ENCODE peak calls at places on chromosomes 2 and 18, in four cellular contexts. One of them, this sample, is unnamed.

GRCh38 chr18:69282371-69282770 is 118.3 kb upstream of the DOK6 start:
- DNase-seq in cardiac fibroblast: no peak
- DNase-seq in astrocyte: no peak
- DNase-seq in GM20000: no peak
- DNase-seq in this sample: no peak

GRCh38 chr2:109264595-109265328 is 135.8 kb downstream of the SH3RF3 start:
- DNase-seq in cardiac fibroblast: peak; percentile 88
- DNase-seq in astrocyte: peak; percentile 78
- DNase-seq in GM20000: no peak
- DNase-seq in this sample: no peak

GRCh38 chr2:208012449-208012848 is 12.9 kb downstream of the PLEKHM3 start:
- DNase-seq in cardiac fibroblast: no peak
- DNase-seq in astrocyte: no peak
- DNase-seq in GM20000: no peak
- DNase-seq in this sample: no peak

GRCh38 chr2:96413067-96413722 is 77.6 kb downstream of the NCAPH start:
- DNase-seq in cardiac fibroblast: peak; percentile 7
- DNase-seq in astrocyte: peak; percentile 20
- DNase-seq in GM20000: no peak
- DNase-seq in this sample: no peak

GRCh38 chr18:55351980-55352714 is 235.8 kb downstream of the TCF4 start:
- DNase-seq in cardiac fibroblast: no peak
- DNase-seq in astrocyte: peak; percentile 41
- DNase-seq in GM20000: no peak
- DNase-seq in this sample: no peak

GRCh38 chr18:52190195-52190594 is 149.8 kb upstream of the DCC start:
- DNase-seq in cardiac fibroblast: no peak
- DNase-seq in astrocyte: no peak
- DNase-seq in GM20000: no peak
- DNase-seq in this sample: no peak

GRCh38 chr2:67451086-67451832 is 54.1 kb downstream of the ETAA1 start:
- DNase-seq in cardiac fibroblast: peak; percentile 71
- DNase-seq in astrocyte: peak; percentile 82
- DNase-seq in GM20000: no peak
- DNase-seq in this sample: peak; percentile 85

GRCh38 chr2:29528891-29529520 is 392.4 kb downstream of the ALK start:
- DNase-seq in cardiac fibroblast: peak; percentile 42
- DNase-seq in astrocyte: peak; percentile 73
- DNase-seq in GM20000: no peak
- DNase-seq in this sample: peak; percentile 81

GRCh38 chr18:27378396-27379094 is 193.4 kb upstream of the CHST9 start:
- DNase-seq in cardiac fibroblast: no peak
- DNase-seq in astrocyte: peak; percentile 89
- DNase-seq in GM20000: peak; percentile 4
- DNase-seq in this sample: no peak

GRCh38 chr2:222283634-222284033 is 15.2 kb downstream of the PAX3 start:
- DNase-seq in cardiac fibroblast: no peak
- DNase-seq in astrocyte: no peak
- DNase-seq in GM20000: no peak
- DNase-seq in this sample: no peak
- TF ChIP-seq CTCF in cardiac fibroblast: no peak
- TF ChIP-seq CTCF in astrocyte: no peak
- TF ChIP-seq CTCF in GM20000: no peak
- TF ChIP-seq CTCF in this sample: no peak

GRCh38 chr18:63249781-63250180 is 69.8 kb downstream of the BCL2 start:
- DNase-seq in cardiac fibroblast: no peak
- DNase-seq in astrocyte: no peak
- DNase-seq in GM20000: no peak
- DNase-seq in this sample: no peak
- TF ChIP-seq CTCF in cardiac fibroblast: no peak
- TF ChIP-seq CTCF in astrocyte: no peak
- TF ChIP-seq CTCF in GM20000: no peak
- TF ChIP-seq CTCF in this sample: no peak

GRCh38 chr2:100228967-100229366 is 86.6 kb upstream of the AFF3 start:
- DNase-seq in cardiac fibroblast: no peak
- DNase-seq in astrocyte: no peak
- DNase-seq in GM20000: no peak
- DNase-seq in this sample: no peak
- TF ChIP-seq CTCF in cardiac fibroblast: peak; percentile 12
- TF ChIP-seq CTCF in astrocyte: peak; percentile 22
- TF ChIP-seq CTCF in GM20000: no peak
- TF ChIP-seq CTCF in this sample: peak; percentile 44

DNA sequence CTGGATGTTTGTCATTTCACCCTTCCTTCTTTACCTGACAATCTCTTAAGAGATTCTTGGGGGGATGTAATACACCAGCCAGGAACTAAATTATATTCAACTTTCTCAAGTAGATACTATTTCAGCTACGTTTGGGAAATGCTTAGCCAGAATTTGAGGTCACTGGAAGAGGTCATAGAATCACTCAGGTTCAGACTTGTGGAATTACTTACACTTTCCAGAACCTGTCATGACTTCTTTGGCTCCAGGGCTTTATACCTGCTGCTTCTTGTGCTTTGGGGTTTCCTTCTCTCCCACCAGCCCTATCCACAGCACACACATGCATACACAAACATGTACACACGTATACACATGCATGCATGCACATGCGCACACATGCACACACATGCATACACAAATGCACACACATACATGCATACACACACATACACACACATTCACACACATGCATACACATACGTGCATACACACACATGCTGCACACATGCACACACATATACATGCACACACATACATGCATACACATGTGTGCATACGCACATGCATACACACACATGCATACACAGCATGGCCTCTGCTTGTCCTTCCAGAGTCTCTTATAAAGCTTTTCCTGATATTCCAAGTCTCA is 23.5 kb upstream of the ANXA4 start:
- DNase-seq in cardiac fibroblast: no peak
- DNase-seq in astrocyte: peak; percentile 26
- DNase-seq in GM20000: no peak
- DNase-seq in this sample: no peak
- TF ChIP-seq CTCF in cardiac fibroblast: no peak
- TF ChIP-seq CTCF in astrocyte: no peak
- TF ChIP-seq CTCF in GM20000: no peak
- TF ChIP-seq CTCF in this sample: no peak

GRCh38 chr2:121888189-121888557 is 132.7 kb downstream of the TSN start:
- DNase-seq in cardiac fibroblast: no peak
- DNase-seq in astrocyte: no peak
- DNase-seq in GM20000: no peak
- DNase-seq in this sample: no peak
- TF ChIP-seq CTCF in cardiac fibroblast: peak; percentile 47
- TF ChIP-seq CTCF in astrocyte: peak; percentile 10
- TF ChIP-seq CTCF in GM20000: no peak
- TF ChIP-seq CTCF in this sample: peak; percentile 64

This sample was measured in HFFc6.